ENCODE peak calls at places on chromosomes 3 and 15, in seven cellular contexts. V is heart right ventricle, F is hepatocyte, T is H9, X is fibroblast of the aortic adventitia, U is nephron progenitor cell, C is right atrium auricular region. O is an unnamed sample.

GRCh38 chr3:66106788-66107187 is 68.1 kb upstream of the MAGI1 start:
- DNase-seq in V (no peak), F (no peak), T (no peak), X (no peak), U (no peak), C (no peak), O (peak)

GRCh38 chr15:51348688-51349087 is 7.2 kb downstream of the GLDN start:
- DNase-seq in V (no peak), F (no peak), T (no peak), X (no peak), U (no peak), C (no peak), O (no peak)

GRCh38 chr3:39255503-39256325 is 24.1 kb downstream of the CX3CR1 start:
- DNase-seq in V (peak), F (no peak), T (no peak), X (no peak), U (no peak), C (no peak), O (no peak)

GRCh38 chr15:99228120-99228770 is 21.1 kb downstream of the TTC23 start:
- DNase-seq in V (no peak), F (no peak), T (no peak), X (no peak), U (no peak), C (no peak), O (no peak)

GRCh38 chr3:128364808-128365360 is 101.8 kb downstream of the DNAJB8 start:
- DNase-seq in V (no peak), F (no peak), T (no peak), X (no peak), U (no peak), C (no peak), O (no peak)

GRCh38 chr3:32238027-32238815 is at the start of gene CMTM8:
- DNase-seq in V (peak), F (peak), T (peak), X (no peak), U (peak), C (no peak), O (peak)

GRCh38 chr15:76161153-76162049 is 101.6 kb downstream of the TMEM266 start:
- DNase-seq in V (no peak), F (no peak), T (peak), X (peak), U (no peak), C (no peak), O (no peak)

GRCh38 chr3:186536883-186537553 is 7.2 kb downstream of the CRYGS start:
- DNase-seq in V (no peak), F (no peak), T (no peak), X (peak), U (no peak), C (no peak), O (peak)

DNA sequence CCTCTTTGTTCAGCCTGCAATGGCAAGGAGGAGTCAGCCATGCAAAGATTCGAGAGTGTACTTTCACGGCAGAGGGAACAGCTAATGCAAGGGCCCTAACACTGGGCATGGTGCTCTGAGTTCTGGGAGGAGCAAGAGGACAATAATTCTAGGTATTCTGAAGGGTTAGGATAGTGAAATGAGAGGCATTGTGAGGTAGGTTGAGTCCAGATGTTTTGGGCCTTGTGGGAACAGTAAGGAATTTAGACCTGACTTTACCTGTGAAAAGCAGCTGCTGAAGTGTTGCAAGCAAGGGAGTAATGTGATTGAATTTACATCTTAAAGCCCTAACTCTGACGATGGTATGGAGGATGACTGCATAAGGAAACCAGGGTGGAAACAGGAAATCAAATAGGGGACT is 211.6 kb downstream of the CNTN3 start:
- DNase-seq in V (no peak), F (no peak), T (peak), X (no peak), U (no peak), C (no peak), O (no peak)
- TF ChIP-seq CTCF in V (no peak), F (no peak), T (no peak), X (no peak), U (no peak), C (no peak), O (no peak)

DNA sequence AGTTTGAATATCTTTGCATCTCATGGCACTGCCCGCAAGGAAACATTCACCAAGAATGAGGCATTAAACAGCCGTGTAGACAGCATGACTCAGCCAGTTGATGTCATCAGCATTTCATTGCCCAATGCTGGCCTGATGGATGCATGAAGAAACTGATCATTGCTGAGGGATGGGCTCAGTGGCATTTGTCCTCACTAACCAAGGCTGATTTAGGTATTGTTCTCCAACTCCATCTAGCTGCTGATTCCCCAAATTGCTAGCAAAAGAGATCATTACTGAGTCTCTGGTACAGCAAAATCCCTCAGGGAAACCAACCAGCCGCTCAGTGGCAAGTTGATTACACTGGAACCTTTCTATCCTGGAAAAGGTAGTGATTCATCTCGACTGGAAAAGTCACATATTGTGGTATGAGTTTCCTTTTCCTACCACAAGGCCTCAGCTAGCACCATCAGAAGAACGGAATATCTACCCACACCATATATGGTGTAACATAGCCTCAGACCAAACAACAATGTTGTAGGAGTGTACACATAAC is 186.5 kb upstream of the GAP43 start:
- DNase-seq in V (no peak), F (peak), T (peak), X (peak), U (no peak), C (no peak), O (peak)
- TF ChIP-seq CTCF in V (no peak), F (no peak), T (peak), X (peak), U (no peak), C (peak), O (peak)

GRCh38 chr15:43524254-43524847 is 6.9 kb downstream of the MAP1A start:
- DNase-seq in V (no peak), F (no peak), T (no peak), X (no peak), U (no peak), C (no peak), O (no peak)
- TF ChIP-seq CTCF in V (no peak), F (no peak), T (peak), X (no peak), U (no peak), C (no peak), O (no peak)

DNA sequence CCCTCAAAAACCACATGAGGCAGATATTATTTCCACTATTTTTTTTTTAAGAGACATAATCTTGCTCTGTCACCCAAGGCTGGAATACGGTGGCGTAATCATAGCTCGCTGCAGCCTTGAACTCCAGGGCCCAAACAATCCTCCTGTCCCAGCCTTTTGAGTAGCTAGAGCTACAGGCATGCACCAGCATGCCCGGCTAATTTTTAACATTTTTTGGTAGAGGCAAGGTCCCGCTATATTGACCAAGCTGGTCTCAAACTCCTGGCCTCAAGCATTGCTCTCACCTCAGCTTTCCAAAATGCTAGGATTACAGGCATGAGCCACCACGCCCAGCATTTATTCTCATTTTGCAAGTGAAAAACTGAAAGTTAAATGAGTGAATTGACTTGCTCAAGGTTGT is 50.8 kb upstream of the PIAS1 start:
- DNase-seq in V (no peak), F (no peak), T (no peak), X (no peak), U (no peak), C (no peak), O (no peak)
- TF ChIP-seq CTCF in V (no peak), F (no peak), T (no peak), X (no peak), U (no peak), C (no peak), O (no peak)